ENCODE peak calls at places on chromosomes 4 and X, in four cellular contexts. One of them, this sample, is unnamed.
A peak's percentile ranks its signal among the peaks of the same experiment; 100 is the strongest.

GRCh38 chrX:122943918-122944317 is 240.2 kb upstream of the GRIA3 start:
- DNase-seq in GM12878: no peak
- DNase-seq in HL-60: no peak
- DNase-seq in K562: no peak
- DNase-seq in this sample: no peak

GRCh38 chrX:100695991-100696390 is 35.9 kb downstream of the SYTL4 start:
- DNase-seq in GM12878: no peak
- DNase-seq in HL-60: no peak
- DNase-seq in K562: no peak
- DNase-seq in this sample: no peak

GRCh38 chr4:177596035-177596434 is 153.8 kb upstream of the AGA start:
- DNase-seq in GM12878: no peak
- DNase-seq in HL-60: peak; percentile 5
- DNase-seq in K562: peak; percentile 28
- DNase-seq in this sample: no peak

GRCh38 chrX:19628006-19628575 is 112.8 kb upstream of the MAP3K15 start:
- DNase-seq in GM12878: no peak
- DNase-seq in HL-60: no peak
- DNase-seq in K562: no peak
- DNase-seq in this sample: no peak

GRCh38 chr4:76787898-76788297 is 110.0 kb downstream of the SOWAHB start:
- DNase-seq in GM12878: no peak
- DNase-seq in HL-60: no peak
- DNase-seq in K562: no peak
- DNase-seq in this sample: no peak

GRCh38 chrX:51891821-51892551 is 1.4 kb upstream of the MAGED1 start:
- DNase-seq in GM12878: no peak
- DNase-seq in HL-60: peak; percentile 18
- DNase-seq in K562: no peak
- DNase-seq in this sample: no peak

GRCh38 chrX:98380556-98380955 is 1496.8 kb downstream of the RPA4 start:
- DNase-seq in GM12878: no peak
- DNase-seq in HL-60: no peak
- DNase-seq in K562: no peak
- DNase-seq in this sample: no peak

GRCh38 chr4:168705121-168705520 is 208.3 kb downstream of the PALLD start:
- DNase-seq in GM12878: no peak
- DNase-seq in HL-60: no peak
- DNase-seq in K562: no peak
- DNase-seq in this sample: no peak

GRCh38 chr4:152828122-152828521 is 48.4 kb downstream of the ARFIP1 start:
- DNase-seq in GM12878: no peak
- DNase-seq in HL-60: no peak
- DNase-seq in K562: no peak
- DNase-seq in this sample: no peak

GRCh38 chr4:76821661-76822060 is 76.3 kb downstream of the SOWAHB start:
- DNase-seq in GM12878: no peak
- DNase-seq in HL-60: no peak
- DNase-seq in K562: no peak
- DNase-seq in this sample: no peak

GRCh38 chr4:10089346-10089745 is 27.3 kb downstream of the WDR1 start:
- DNase-seq in GM12878: no peak
- DNase-seq in HL-60: no peak
- DNase-seq in K562: no peak
- DNase-seq in this sample: no peak

GRCh38 chr4:141432000-141432712 is 204.2 kb upstream of the IL15 start:
- DNase-seq in GM12878: no peak
- DNase-seq in HL-60: no peak
- DNase-seq in K562: no peak
- DNase-seq in this sample: no peak

GRCh38 chr4:2318476-2318875 is 56.6 kb upstream of the MXD4 start:
- DNase-seq in GM12878: no peak
- DNase-seq in HL-60: no peak
- DNase-seq in K562: no peak
- DNase-seq in this sample: no peak

GRCh38 chr4:101328063-101328602 is 19.2 kb downstream of the PPP3CA start:
- DNase-seq in GM12878: peak; percentile 64
- DNase-seq in HL-60: no peak
- DNase-seq in K562: no peak
- DNase-seq in this sample: no peak

GRCh38 chr4:1910643-1911042 is 39.5 kb downstream of the NSD2 start:
- DNase-seq in GM12878: no peak
- DNase-seq in HL-60: peak; percentile 51
- DNase-seq in K562: peak; percentile 72
- DNase-seq in this sample: no peak

GRCh38 chr4:151055539-151055938 is 40.5 kb upstream of the LRBA start:
- DNase-seq in GM12878: no peak
- DNase-seq in HL-60: no peak
- DNase-seq in K562: no peak
- DNase-seq in this sample: no peak

GRCh38 chr4:184942447-184943425 is 75.6 kb upstream of the HELT start:
- DNase-seq in GM12878: no peak
- DNase-seq in HL-60: no peak
- DNase-seq in K562: peak; percentile 2
- DNase-seq in this sample: no peak

GRCh38 chrX:9573282-9574106 is 108.6 kb downstream of the TBL1X start:
- DNase-seq in GM12878: no peak
- DNase-seq in HL-60: no peak
- DNase-seq in K562: no peak
- DNase-seq in this sample: no peak

GRCh38 chr4:41505161-41505653 is 32.8 kb upstream of the LIMCH1 start:
- DNase-seq in GM12878: no peak
- DNase-seq in HL-60: no peak
- DNase-seq in K562: no peak
- DNase-seq in this sample: no peak

GRCh38 chr4:123444298-123444731 is 47.7 kb downstream of the SPRY1 start:
- DNase-seq in GM12878: peak; percentile 45
- DNase-seq in HL-60: peak; percentile 87
- DNase-seq in K562: peak; percentile 72
- DNase-seq in this sample: no peak

GRCh38 chrX:152637649-152638442 is at the start of gene GABRQ:
- DNase-seq in GM12878: no peak
- DNase-seq in HL-60: no peak
- DNase-seq in K562: peak; percentile 91
- DNase-seq in this sample: no peak

GRCh38 chr4:86968477-86969015 is 33.7 kb downstream of the AFF1 start:
- DNase-seq in GM12878: no peak
- DNase-seq in HL-60: no peak
- DNase-seq in K562: no peak
- DNase-seq in this sample: no peak

GRCh38 chrX:28979876-28980275 is 392.6 kb downstream of the IL1RAPL1 start:
- DNase-seq in GM12878: no peak
- DNase-seq in HL-60: no peak
- DNase-seq in K562: no peak
- DNase-seq in this sample: no peak

GRCh38 chr4:17898553-17898952 is 87.8 kb downstream of the NCAPG start:
- DNase-seq in GM12878: no peak
- DNase-seq in HL-60: no peak
- DNase-seq in K562: no peak
- DNase-seq in this sample: no peak

GRCh38 chrX:130084651-130085237 is 25.6 kb downstream of the ELF4 start:
- DNase-seq in GM12878: peak; percentile 81
- DNase-seq in HL-60: peak; percentile 77
- DNase-seq in K562: peak; percentile 46
- DNase-seq in this sample: no peak

GRCh38 chr4:184193556-184194525 is 23.8 kb downstream of the ENPP6 start:
- DNase-seq in GM12878: no peak
- DNase-seq in HL-60: no peak
- DNase-seq in K562: peak; percentile 12
- DNase-seq in this sample: no peak

GRCh38 chr4:101201421-101201820 is 145.9 kb downstream of the PPP3CA start:
- DNase-seq in GM12878: no peak
- DNase-seq in HL-60: no peak
- DNase-seq in K562: no peak
- DNase-seq in this sample: no peak

GRCh38 chr4:96558466-96558865 is 718.6 kb downstream of the PDHA2 start:
- DNase-seq in GM12878: no peak
- DNase-seq in HL-60: no peak
- DNase-seq in K562: no peak
- DNase-seq in this sample: no peak

GRCh38 chr4:3780347-3781171 is 14.4 kb downstream of the ADRA2C start:
- DNase-seq in GM12878: no peak
- DNase-seq in HL-60: no peak
- DNase-seq in K562: peak; percentile 34
- DNase-seq in this sample: no peak

GRCh38 chrX:101407167-101407747 is 468 bp downstream of the GLA start:
- DNase-seq in GM12878: no peak
- DNase-seq in HL-60: peak; percentile 31
- DNase-seq in K562: no peak
- DNase-seq in this sample: no peak

GRCh38 chrX:140764401-140764919 is 54.9 kb downstream of the LINC00632 start:
- DNase-seq in GM12878: no peak
- DNase-seq in HL-60: no peak
- DNase-seq in K562: no peak
- DNase-seq in this sample: no peak

GRCh38 chrX:22666441-22666840 is 333.3 kb upstream of the DDX53 start:
- DNase-seq in GM12878: no peak
- DNase-seq in HL-60: peak; percentile 29
- DNase-seq in K562: peak; percentile 24
- DNase-seq in this sample: no peak

GRCh38 chrX:38900719-38901118 is 99.5 kb downstream of the MID1IP1 start:
- DNase-seq in GM12878: no peak
- DNase-seq in HL-60: no peak
- DNase-seq in K562: no peak
- DNase-seq in this sample: no peak

GRCh38 chr4:109375778-109376414 is 57.7 kb upstream of the SEC24B start:
- DNase-seq in GM12878: no peak
- DNase-seq in HL-60: no peak
- DNase-seq in K562: no peak
- DNase-seq in this sample: no peak

GRCh38 chrX:41913476-41913875 is 9.9 kb downstream of the CASK start:
- DNase-seq in GM12878: no peak
- DNase-seq in HL-60: no peak
- DNase-seq in K562: no peak
- DNase-seq in this sample: no peak

GRCh38 chr4:102836596-102836995 is 9.2 kb upstream of the UBE2D3 start:
- DNase-seq in GM12878: no peak
- DNase-seq in HL-60: no peak
- DNase-seq in K562: no peak
- DNase-seq in this sample: no peak

DNA sequence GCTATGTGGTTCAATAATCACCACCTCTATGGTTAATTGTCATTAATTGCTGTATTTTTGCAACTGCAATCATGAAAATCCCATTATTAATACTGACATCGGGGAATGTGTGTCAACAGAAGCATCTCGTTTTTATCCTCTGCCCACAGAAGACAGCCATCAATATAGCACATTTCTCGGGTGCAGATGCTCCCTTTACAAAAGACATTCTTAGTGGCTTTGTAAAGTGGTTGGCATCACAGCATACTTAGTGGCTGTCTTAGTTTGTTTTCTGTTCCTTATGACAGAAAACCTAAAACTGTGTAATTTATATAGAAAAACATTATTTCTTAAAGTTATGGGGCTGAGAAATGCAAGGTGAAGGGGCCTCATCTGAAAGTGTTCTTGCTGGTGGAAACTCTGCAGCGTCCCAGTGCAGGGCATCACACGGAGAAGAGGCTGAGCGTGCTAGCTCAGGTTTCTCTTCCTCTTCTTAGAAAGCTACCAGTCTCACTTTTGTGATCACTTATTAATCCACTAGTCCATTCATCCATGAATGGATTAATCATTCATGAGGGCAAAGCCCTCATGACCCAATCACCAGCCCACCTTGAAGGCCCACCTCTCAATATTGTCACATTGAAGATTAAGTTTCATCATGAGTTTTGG is 1067.7 kb upstream of the PABPC4L start:
- DNase-seq in GM12878: peak; percentile 16
- DNase-seq in HL-60: no peak
- DNase-seq in K562: no peak
- DNase-seq in this sample: no peak
- TF ChIP-seq SPI1 in GM12878: peak; percentile 87
- TF ChIP-seq SPI1 in HL-60: no peak
- TF ChIP-seq SPI1 in K562: no peak
- TF ChIP-seq SPI1 in this sample: peak; percentile 33

DNA sequence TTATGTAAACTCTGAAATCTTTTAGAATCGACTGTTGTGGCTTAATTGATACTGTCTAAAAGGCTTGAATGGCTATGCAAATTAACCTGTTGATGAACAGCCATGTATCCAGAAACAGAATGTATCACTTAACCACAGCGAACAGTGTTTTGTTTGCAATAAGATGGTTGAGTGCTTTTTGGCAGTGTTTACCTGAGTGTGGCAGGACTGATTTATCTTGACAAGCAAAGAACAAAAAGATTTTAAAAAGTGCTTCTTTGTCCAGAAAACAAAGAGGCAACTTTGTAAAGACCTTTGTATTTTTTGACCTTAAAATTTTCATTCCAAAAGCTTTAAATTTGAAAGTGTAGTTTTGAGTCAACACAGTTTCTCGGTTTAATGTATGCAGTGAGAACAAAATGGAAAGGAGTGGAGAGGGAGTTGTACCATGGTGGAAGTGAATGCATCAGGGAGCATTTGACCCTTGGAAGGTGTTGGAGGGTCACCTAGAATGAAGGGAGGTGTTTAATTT is 18.0 kb downstream of the ARHGAP10 start:
- DNase-seq in GM12878: peak; percentile 73
- DNase-seq in HL-60: no peak
- DNase-seq in K562: no peak
- DNase-seq in this sample: no peak
- TF ChIP-seq SPI1 in GM12878: no peak
- TF ChIP-seq SPI1 in HL-60: no peak
- TF ChIP-seq SPI1 in K562: no peak
- TF ChIP-seq SPI1 in this sample: no peak

DNA sequence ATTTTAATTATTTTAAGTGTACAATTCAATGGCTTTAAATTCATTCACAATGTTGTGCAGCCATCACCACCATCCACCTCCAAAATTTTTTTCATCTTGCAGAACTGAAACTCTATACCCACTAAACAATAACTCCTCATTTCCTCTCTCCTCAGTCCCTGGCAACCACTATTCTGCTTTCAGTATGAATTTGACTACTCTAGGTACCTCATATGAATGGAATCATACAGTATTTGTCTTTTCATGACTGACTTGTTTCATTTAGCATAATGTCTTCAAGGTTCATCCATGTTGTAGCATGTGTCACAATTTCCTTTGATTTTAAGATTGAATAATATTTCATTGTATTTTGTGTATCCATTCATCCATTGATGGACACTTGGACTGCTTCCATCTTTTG is 46.9 kb downstream of the KIF4A start:
- DNase-seq in GM12878: peak; percentile 50
- DNase-seq in HL-60: no peak
- DNase-seq in K562: no peak
- DNase-seq in this sample: no peak
- TF ChIP-seq SPI1 in GM12878: peak; percentile 90
- TF ChIP-seq SPI1 in HL-60: no peak
- TF ChIP-seq SPI1 in K562: no peak
- TF ChIP-seq SPI1 in this sample: peak; percentile 94

DNA sequence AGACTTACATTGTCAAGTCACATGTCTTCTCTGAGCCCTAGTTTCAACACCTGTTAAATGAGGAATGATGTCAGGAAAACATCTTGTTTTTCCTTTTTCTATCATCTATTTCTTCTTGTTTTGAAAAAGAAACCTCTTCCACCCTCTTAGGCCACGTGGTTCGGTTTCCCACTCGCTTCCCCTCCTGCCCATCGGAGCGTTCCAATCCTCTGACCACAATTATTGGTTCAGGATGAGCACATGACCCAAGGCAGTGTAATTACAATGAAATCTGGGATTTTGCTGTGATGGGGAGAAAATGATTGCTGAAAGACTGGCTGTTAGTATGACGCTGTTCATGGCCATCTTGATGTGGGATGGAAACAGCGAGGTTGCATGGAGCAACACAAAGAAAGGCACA is 186.7 kb downstream of the UNC5C start:
- DNase-seq in GM12878: no peak
- DNase-seq in HL-60: no peak
- DNase-seq in K562: no peak
- DNase-seq in this sample: no peak
- TF ChIP-seq SPI1 in GM12878: no peak
- TF ChIP-seq SPI1 in HL-60: no peak
- TF ChIP-seq SPI1 in K562: no peak
- TF ChIP-seq SPI1 in this sample: no peak

This sample was measured in GM12891.